ENCODE peak calls at places on chromosomes 5 and 9, in eight cellular contexts. Y is spleen; Q is GM23338; I is naive thymus-derived CD4-positive, alpha-beta T cell; W is CD4-positive, alpha-beta T cell; S is heart right ventricle; M is H9; Z is fibroblast of lung. B is an unnamed sample. For H3K27me3, the result is how much of the 10 kb centered on the place peaks cover.

GRCh38 chr9:127739614-127740322 is 4.7 kb upstream of the TOR2A start:
- DNase-seq in Z (no peak), S (peak), Q (no peak), I (no peak), Y (no peak), W (no peak), M (no peak), B (no peak)

GRCh38 chr5:173925449-173926071 is 37.4 kb downstream of the CPEB4 start:
- DNase-seq in I (no peak), W (peak), Y (peak), Z (peak), Q (peak), S (peak), M (no peak), B (peak)

GRCh38 chr5:133610489-133611356 is 1.6 kb downstream of the FSTL4 start:
- DNase-seq in Z (peak), Q (peak), S (peak), I (peak), Y (peak), M (peak), W (no peak), B (peak)

GRCh38 chr5:176674799-176675198 is 27.5 kb downstream of the TSPAN17 start:
- DNase-seq in W (no peak), Q (no peak), M (no peak), Z (no peak), S (no peak), Y (no peak), I (no peak), B (no peak)

GRCh38 chr5:74257645-74258328 is 382.7 kb downstream of the ENC1 start:
- DNase-seq in M (no peak), Y (peak), Z (peak), I (no peak), Q (peak), S (peak), W (no peak), B (peak)

GRCh38 chr9:111599092-111599947 is at the start of gene PTGR1:
- DNase-seq in S (peak), W (no peak), Y (peak), Q (peak), Z (peak), M (peak), I (peak), B (peak)

GRCh38 chr9:20255052-20255451 is 367.2 kb downstream of the MLLT3 start:
- DNase-seq in M (no peak), W (no peak), Z (no peak), Q (no peak), S (no peak), Y (no peak), I (no peak), B (no peak)

GRCh38 chr5:96640696-96641095 is 21.5 kb upstream of the CAST start:
- DNase-seq in S (no peak), M (no peak), W (no peak), Y (no peak), Q (no peak), I (no peak), Z (no peak), B (no peak)

GRCh38 chr5:54611290-54611951 is 93.9 kb downstream of the SNX18 start:
- DNase-seq in W (no peak), S (no peak), M (no peak), Q (no peak), Z (peak), Y (no peak), I (no peak), B (no peak)

GRCh38 chr9:17752021-17752420 is 173.2 kb downstream of the SH3GL2 start:
- DNase-seq in Q (no peak), Y (no peak), I (no peak), Z (no peak), W (no peak), M (no peak), S (no peak), B (no peak)

GRCh38 chr5:170498811-170499210 is 5.0 kb upstream of the KCNIP1 start:
- DNase-seq in Z (no peak), M (no peak), W (no peak), Q (no peak), S (no peak), Y (no peak), I (no peak), B (no peak)

GRCh38 chr5:119897537-119898370 is 268.4 kb downstream of the FAM170A start:
- DNase-seq in I (no peak), Q (no peak), M (no peak), Y (no peak), Z (peak), W (no peak), S (no peak), B (no peak)

GRCh38 chr9:125620216-125620615 is 86.8 kb downstream of the MAPKAP1 start:
- DNase-seq in W (no peak), Y (no peak), Z (no peak), Q (no peak), M (no peak), I (no peak), S (no peak), B (no peak)

GRCh38 chr5:1385395-1386273 is 40.7 kb upstream of the CLPTM1L start:
- DNase-seq in Q (peak), Z (peak), W (peak), M (peak), S (peak), I (peak), Y (peak), B (peak)

GRCh38 chr5:36777105-36777757 is 99.3 kb upstream of the NIPBL start:
- DNase-seq in Q (peak), I (no peak), S (no peak), Y (no peak), M (peak), W (no peak), Z (peak), B (peak)

GRCh38 chr5:7795311-7795710 is 55.6 kb downstream of the CFAP90 start:
- DNase-seq in M (no peak), I (no peak), W (no peak), Z (no peak), Y (no peak), Q (no peak), S (no peak), B (no peak)

GRCh38 chr5:174227228-174227627 is 181.7 kb downstream of the NSG2 start:
- DNase-seq in Q (no peak), Z (no peak), M (no peak), S (no peak), I (no peak), W (no peak), Y (no peak), B (no peak)

GRCh38 chr5:159010611-159011497 is 88.9 kb downstream of the EBF1 start:
- DNase-seq in I (no peak), Z (no peak), S (peak), M (no peak), Y (peak), W (no peak), Q (peak), B (no peak)

GRCh38 chr5:14123551-14123950 is 19.6 kb upstream of the TRIO start:
- DNase-seq in Y (no peak), W (no peak), Q (no peak), I (no peak), M (no peak), Z (no peak), S (no peak), B (no peak)

GRCh38 chr9:26112724-26113123 is 434.5 kb upstream of the TUSC1 start:
- DNase-seq in M (no peak), Z (peak), Y (no peak), S (no peak), W (no peak), I (no peak), Q (no peak), B (no peak)

GRCh38 chr5:143456952-143457547 is 53.6 kb upstream of the NR3C1 start:
- DNase-seq in Y (no peak), M (no peak), W (no peak), S (no peak), Z (peak), Q (no peak), I (no peak), B (no peak)

GRCh38 chr9:135718616-135719015 is 16.6 kb downstream of the KCNT1 start:
- DNase-seq in W (no peak), Z (peak), M (no peak), I (no peak), Q (no peak), Y (peak), S (no peak), B (no peak)

GRCh38 chr5:10653033-10653432 is 89.2 kb downstream of the ANKRD33B start:
- DNase-seq in I (no peak), Y (peak), W (no peak), S (peak), M (no peak), Z (peak), Q (no peak), B (no peak)

GRCh38 chr5:178086266-178086665 is 27.1 kb upstream of the N4BP3 start:
- DNase-seq in Z (no peak), Q (peak), S (no peak), Y (no peak), W (no peak), I (no peak), M (peak), B (no peak)

GRCh38 chr5:96483878-96484277 is 50.8 kb upstream of the PCSK1 start:
- DNase-seq in Q (peak), Z (peak), M (no peak), I (no peak), S (no peak), Y (no peak), W (no peak), B (no peak)

GRCh38 chr9:84397822-84398221 is 57.3 kb upstream of the SLC28A3 start:
- DNase-seq in I (no peak), M (no peak), Q (peak), S (no peak), W (no peak), Z (peak), Y (no peak), B (no peak)

GRCh38 chr5:71533614-71534013 is 53.5 kb upstream of the MCCC2 start:
- DNase-seq in S (no peak), I (no peak), Y (no peak), M (no peak), Z (peak), W (no peak), Q (no peak), B (no peak)

GRCh38 chr9:131310833-131311554 is 21.5 kb downstream of the PLPP7 start:
- DNase-seq in S (no peak), I (peak), Q (peak), Z (no peak), Y (peak), W (peak), M (no peak), B (peak)

GRCh38 chr9:81724242-81724889 is 35.0 kb upstream of the TLE1 start:
- DNase-seq in Z (peak), W (no peak), M (no peak), Q (no peak), Y (no peak), I (no peak), S (no peak), B (no peak)

GRCh38 chr5:164335837-164336236 is 830.4 kb downstream of the MAT2B start:
- DNase-seq in Q (no peak), W (no peak), Y (no peak), Z (peak), I (no peak), M (no peak), S (no peak), B (no peak)

GRCh38 chr9:98007251-98007928 is 24.2 kb downstream of the ANP32B start:
- DNase-seq in I (no peak), S (no peak), Q (no peak), Z (no peak), W (no peak), M (no peak), Y (no peak), B (no peak)
- H3K27me3 ChIP-seq in I (under half), S (under half), Q (under half), Z (under half), W (under half), M (under half), Y (under half), B (under half)

GRCh38 chr5:93599427-93600146 is 16.6 kb downstream of the NR2F1 start:
- DNase-seq in W (no peak), S (no peak), I (no peak), Q (peak), Y (no peak), M (peak), Z (peak), B (no peak)
- H3K27me3 ChIP-seq in W (half or more), S (half or more), I (under half), Q (half or more), Y (half or more), M (half or more), Z (under half), B (half or more)

GRCh38 chr5:61587120-61587519 is 255.1 kb downstream of the ZSWIM6 start:
- DNase-seq in W (no peak), M (no peak), S (no peak), Z (peak), Q (no peak), I (no peak), Y (no peak), B (no peak)

GRCh38 chr5:61596265-61596664 is 264.2 kb downstream of the ZSWIM6 start:
- DNase-seq in M (no peak), Z (no peak), Y (no peak), S (no peak), I (no peak), W (no peak), Q (no peak), B (no peak)

GRCh38 chr5:61589961-61590360 is 257.9 kb downstream of the ZSWIM6 start:
- DNase-seq in W (no peak), M (no peak), Y (no peak), I (no peak), S (no peak), Q (no peak), Z (peak), B (no peak)

GRCh38 chr5:61590473-61590872 is 258.4 kb downstream of the ZSWIM6 start:
- DNase-seq in W (no peak), I (no peak), S (no peak), Z (no peak), M (no peak), Y (no peak), Q (no peak), B (no peak)

DNA sequence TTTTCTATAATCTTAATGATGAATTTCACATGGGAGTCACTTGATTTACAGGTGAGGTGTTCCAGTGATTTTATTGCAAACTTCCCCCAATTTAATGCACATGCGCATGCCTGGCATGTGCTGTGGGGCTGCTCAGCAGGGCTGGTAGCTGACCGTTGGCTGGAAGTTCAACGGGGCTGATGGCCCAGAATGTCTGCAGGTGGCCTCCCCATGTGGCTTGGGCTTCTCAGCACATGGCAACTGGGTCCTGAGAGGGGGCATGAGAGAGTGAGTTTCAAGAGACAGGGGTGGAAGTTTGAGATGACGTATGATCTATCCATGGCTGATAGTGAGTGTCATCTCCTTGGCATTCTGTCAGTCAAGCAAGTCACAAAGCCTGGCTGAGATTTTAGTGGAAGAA is 259.8 kb downstream of the ZSWIM6 start:
- DNase-seq in Z (no peak), M (no peak), W (no peak), I (no peak), Q (no peak), S (no peak), Y (no peak), B (no peak)
- H3K27me3 ChIP-seq in Z (under half), M (under half), W (under half), I (under half), Q (under half), S (under half), Y (under half), B (under half)

DNA sequence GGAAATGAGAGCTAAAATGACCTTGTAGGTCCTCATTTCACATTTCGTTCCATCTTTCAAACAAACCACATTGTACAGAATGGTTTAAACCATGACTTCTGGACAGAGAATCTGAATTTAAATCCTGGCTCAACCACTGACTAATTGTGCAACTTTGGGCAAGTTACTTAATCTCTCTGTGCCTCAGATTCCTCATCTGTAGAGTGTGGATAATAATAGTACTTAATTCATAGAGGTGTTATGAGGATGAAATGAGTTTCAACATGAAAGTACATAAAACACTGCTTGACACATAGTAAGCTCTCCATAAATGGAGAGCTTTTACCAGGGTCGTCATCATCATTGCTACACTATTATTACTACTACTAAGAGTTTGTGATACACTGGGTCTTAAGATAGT is 46.3 kb upstream of the FOXE1 start:
- DNase-seq in W (no peak), Y (no peak), Q (no peak), Z (no peak), S (no peak), M (no peak), I (no peak), B (no peak)
- H3K27me3 ChIP-seq in W (under half), Y (under half), Q (under half), Z (under half), S (under half), M (under half), I (under half), B (under half)

DNA sequence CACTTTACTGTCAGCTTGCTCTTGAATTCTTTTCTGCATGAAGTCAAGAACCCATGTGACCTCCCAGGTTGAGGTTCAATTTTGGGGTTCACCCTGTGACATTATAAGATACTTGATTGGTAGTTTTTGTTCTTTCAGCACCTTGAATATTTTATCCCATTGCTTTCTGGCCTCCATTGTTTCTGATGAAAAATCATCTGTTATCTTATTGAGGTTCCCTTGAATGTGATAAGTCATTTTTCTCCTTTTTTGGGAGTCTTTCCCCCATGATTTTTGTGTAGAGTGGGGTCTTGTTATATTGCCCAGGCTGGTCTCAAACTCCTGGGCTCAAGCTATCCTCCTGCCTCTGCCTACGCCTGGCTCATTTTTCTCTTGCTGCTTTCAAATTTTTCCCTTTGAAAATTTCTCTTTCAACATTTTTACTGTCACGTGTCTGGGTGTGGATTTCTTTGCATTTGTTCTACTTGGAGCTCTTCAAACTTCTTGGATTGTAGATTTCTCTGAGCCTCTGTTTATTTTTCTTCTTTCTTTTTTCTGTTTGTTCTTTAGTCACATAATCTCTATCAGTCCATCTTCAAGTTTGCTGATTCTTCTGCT is 20.8 kb upstream of the SLC44A1 start:
- DNase-seq in Z (no peak), Q (no peak), W (no peak), Y (no peak), I (no peak), M (no peak), S (no peak), B (no peak)
- H3K27me3 ChIP-seq in Z (under half), Q (under half), W (under half), Y (under half), I (under half), M (under half), S (under half), B (under half)

GRCh38 chr9:133687856-133688761 is 50.0 kb downstream of the SARDH start:
- DNase-seq in Z (no peak), S (peak), Q (no peak), Y (peak), I (no peak), W (no peak), M (no peak), B (no peak)
- H3K27me3 ChIP-seq in Z (under half), S (under half), Q (under half), Y (under half), I (under half), W (under half), M (under half), B (under half)

GRCh38 chr9:137325124-137325523 is 23.1 kb upstream of the NRARP start:
- DNase-seq in Z (no peak), I (no peak), Q (no peak), S (no peak), M (no peak), W (no peak), Y (peak), B (no peak)
- H3K27me3 ChIP-seq in Z (under half), I (under half), Q (under half), S (under half), M (under half), W (under half), Y (under half), B (under half)

GRCh38 chr5:180647465-180647864 is 1.9 kb downstream of the FLT4 start:
- DNase-seq in Z (no peak), Q (no peak), I (no peak), Y (no peak), S (no peak), M (no peak), W (no peak), B (no peak)

GRCh38 chr5:180646963-180647305 is 2.5 kb downstream of the FLT4 start:
- DNase-seq in W (no peak), I (no peak), Y (no peak), Q (no peak), M (peak), Z (no peak), S (no peak), B (no peak)

GRCh38 chr5:180647941-180648500 is 1.4 kb downstream of the FLT4 start:
- DNase-seq in M (peak), Z (no peak), W (no peak), S (no peak), I (no peak), Q (no peak), Y (no peak), B (no peak)

GRCh38 chr5:180649297-180650039 is at the start of gene FLT4:
- DNase-seq in W (no peak), Z (no peak), M (no peak), S (no peak), Y (no peak), Q (peak), I (no peak), B (no peak)

DNA sequence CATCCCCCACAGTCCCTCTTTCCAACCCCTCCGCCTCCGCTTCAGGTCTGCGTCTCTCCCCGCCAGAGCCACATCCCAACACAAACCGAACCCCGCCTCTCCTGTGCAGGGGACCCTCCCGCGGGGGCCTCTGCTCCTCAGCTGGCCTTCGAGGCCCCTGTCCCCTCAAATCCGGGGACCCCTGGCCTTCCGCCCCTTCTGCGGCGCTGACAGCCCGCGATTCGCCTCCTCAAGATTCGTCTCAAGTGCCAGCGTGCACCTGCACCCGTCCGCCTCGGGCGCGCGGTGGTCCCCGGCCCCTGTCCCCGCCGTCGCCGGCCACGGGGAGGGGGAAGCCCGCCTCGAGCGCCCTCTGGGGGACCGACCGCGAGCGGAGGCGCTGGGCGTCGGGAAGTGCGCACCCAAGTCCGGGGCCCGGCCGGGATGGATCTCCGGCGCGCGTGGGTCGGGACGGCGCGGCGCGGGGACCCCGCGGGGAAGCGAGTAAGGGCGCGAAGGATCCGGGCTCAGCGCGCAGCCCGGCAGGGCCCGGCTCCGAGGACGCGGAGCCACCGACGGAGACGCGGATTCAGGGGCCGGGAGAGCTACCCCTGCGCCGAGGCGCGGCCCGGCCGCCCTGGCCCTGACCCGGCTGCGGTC is 623 bp downstream of the FLT4 start:
- DNase-seq in M (peak), Y (no peak), S (no peak), Q (peak), Z (no peak), W (no peak), I (no peak), B (no peak)
- H3K27me3 ChIP-seq in M (under half), Y (under half), S (half or more), Q (under half), Z (under half), W (under half), I (under half), B (half or more)

GRCh38 chr5:79563247-79563590 is 49.0 kb upstream of the TENT2 start:
- DNase-seq in S (no peak), Y (no peak), I (no peak), Q (no peak), M (no peak), Z (no peak), W (no peak), B (no peak)
- H3K27me3 ChIP-seq in S (under half), Y (under half), I (under half), Q (under half), M (under half), Z (under half), W (under half), B (under half)

B was measured in transverse colon.